ENCODE peak calls at places on chromosome 14, in seven cellular contexts. One of them, this sample, is unnamed.

GRCh38 chr14:74804219-74804825 is 41.2 kb downstream of the YLPM1 start:
- DNase-seq in trophoblast cell: peak
- DNase-seq in H9: no peak
- DNase-seq in IMR-90: peak
- DNase-seq in mesendoderm: peak
- DNase-seq in neuronal stem cell: peak
- DNase-seq in mesenchymal stem cell: peak
- DNase-seq in this sample: no peak

GRCh38 chr14:100031506-100032281 is 33.5 kb upstream of the EVL start:
- DNase-seq in neuronal stem cell: no peak
- DNase-seq in mesenchymal stem cell: peak
- DNase-seq in trophoblast cell: peak
- DNase-seq in H9: no peak
- DNase-seq in IMR-90: peak
- DNase-seq in mesendoderm: peak
- DNase-seq in this sample: no peak

GRCh38 chr14:21990116-21990515 is 316.5 kb upstream of the OR4E1 start:
- DNase-seq in H9: no peak
- DNase-seq in trophoblast cell: peak
- DNase-seq in IMR-90: no peak
- DNase-seq in neuronal stem cell: no peak
- DNase-seq in mesendoderm: peak
- DNase-seq in mesenchymal stem cell: no peak
- DNase-seq in this sample: no peak

GRCh38 chr14:54453252-54453651 is 12.1 kb upstream of the CNIH1 start:
- DNase-seq in mesendoderm: no peak
- DNase-seq in neuronal stem cell: no peak
- DNase-seq in IMR-90: no peak
- DNase-seq in H9: no peak
- DNase-seq in mesenchymal stem cell: no peak
- DNase-seq in trophoblast cell: no peak
- DNase-seq in this sample: no peak

GRCh38 chr14:68655961-68656360 is 136.9 kb downstream of the ZFP36L1 start:
- DNase-seq in mesendoderm: no peak
- DNase-seq in H9: no peak
- DNase-seq in trophoblast cell: no peak
- DNase-seq in neuronal stem cell: no peak
- DNase-seq in mesenchymal stem cell: no peak
- DNase-seq in IMR-90: no peak
- DNase-seq in this sample: peak

GRCh38 chr14:99391671-99392070 is 89.0 kb downstream of the SETD3 start:
- DNase-seq in mesendoderm: no peak
- DNase-seq in neuronal stem cell: no peak
- DNase-seq in H9: no peak
- DNase-seq in IMR-90: peak
- DNase-seq in mesenchymal stem cell: peak
- DNase-seq in trophoblast cell: peak
- DNase-seq in this sample: no peak

GRCh38 chr14:62443796-62444195 is 601.5 kb downstream of the KCNH5 start:
- DNase-seq in trophoblast cell: peak
- DNase-seq in mesendoderm: peak
- DNase-seq in mesenchymal stem cell: peak
- DNase-seq in neuronal stem cell: no peak
- DNase-seq in IMR-90: peak
- DNase-seq in H9: no peak
- DNase-seq in this sample: no peak

GRCh38 chr14:61406198-61406597 is 84.8 kb downstream of the PRKCH start:
- DNase-seq in neuronal stem cell: peak
- DNase-seq in mesenchymal stem cell: no peak
- DNase-seq in IMR-90: no peak
- DNase-seq in trophoblast cell: peak
- DNase-seq in mesendoderm: peak
- DNase-seq in H9: peak
- DNase-seq in this sample: no peak

GRCh38 chr14:79586401-79586800 is 624.9 kb downstream of the DIO2 start:
- DNase-seq in mesenchymal stem cell: no peak
- DNase-seq in IMR-90: no peak
- DNase-seq in mesendoderm: no peak
- DNase-seq in H9: no peak
- DNase-seq in neuronal stem cell: no peak
- DNase-seq in trophoblast cell: no peak
- DNase-seq in this sample: no peak

GRCh38 chr14:54338696-54339317 is 58.0 kb upstream of the CDKN3 start:
- DNase-seq in H9: no peak
- DNase-seq in mesenchymal stem cell: peak
- DNase-seq in mesendoderm: peak
- DNase-seq in IMR-90: peak
- DNase-seq in neuronal stem cell: no peak
- DNase-seq in trophoblast cell: peak
- DNase-seq in this sample: no peak

GRCh38 chr14:38125484-38125912 is 82.2 kb upstream of the SSTR1 start:
- DNase-seq in mesendoderm: no peak
- DNase-seq in H9: no peak
- DNase-seq in IMR-90: no peak
- DNase-seq in mesenchymal stem cell: no peak
- DNase-seq in neuronal stem cell: no peak
- DNase-seq in trophoblast cell: no peak
- DNase-seq in this sample: no peak

GRCh38 chr14:102155150-102155549 is 15.5 kb downstream of the WDR20 start:
- DNase-seq in H9: no peak
- DNase-seq in trophoblast cell: no peak
- DNase-seq in mesenchymal stem cell: peak
- DNase-seq in neuronal stem cell: peak
- DNase-seq in IMR-90: peak
- DNase-seq in mesendoderm: peak
- DNase-seq in this sample: no peak

GRCh38 chr14:63088865-63089264 is 43.6 kb upstream of the KCNH5 start:
- DNase-seq in mesendoderm: no peak
- DNase-seq in IMR-90: no peak
- DNase-seq in neuronal stem cell: no peak
- DNase-seq in H9: no peak
- DNase-seq in mesenchymal stem cell: no peak
- DNase-seq in trophoblast cell: no peak
- DNase-seq in this sample: no peak

GRCh38 chr14:57725399-57726077 is 140.4 kb downstream of the SLC35F4 start:
- DNase-seq in IMR-90: no peak
- DNase-seq in mesendoderm: no peak
- DNase-seq in neuronal stem cell: no peak
- DNase-seq in H9: no peak
- DNase-seq in mesenchymal stem cell: no peak
- DNase-seq in trophoblast cell: peak
- DNase-seq in this sample: no peak

GRCh38 chr14:106276326-106277267 is 750.2 kb downstream of the TMEM121 start:
- DNase-seq in mesenchymal stem cell: no peak
- DNase-seq in H9: no peak
- DNase-seq in trophoblast cell: no peak
- DNase-seq in neuronal stem cell: no peak
- DNase-seq in IMR-90: no peak
- DNase-seq in mesendoderm: no peak
- DNase-seq in this sample: no peak

GRCh38 chr14:100294213-100294962 is 11.9 kb downstream of the SLC25A29 start:
- DNase-seq in H9: no peak
- DNase-seq in mesendoderm: no peak
- DNase-seq in trophoblast cell: no peak
- DNase-seq in IMR-90: no peak
- DNase-seq in neuronal stem cell: no peak
- DNase-seq in mesenchymal stem cell: no peak
- DNase-seq in this sample: no peak

DNA sequence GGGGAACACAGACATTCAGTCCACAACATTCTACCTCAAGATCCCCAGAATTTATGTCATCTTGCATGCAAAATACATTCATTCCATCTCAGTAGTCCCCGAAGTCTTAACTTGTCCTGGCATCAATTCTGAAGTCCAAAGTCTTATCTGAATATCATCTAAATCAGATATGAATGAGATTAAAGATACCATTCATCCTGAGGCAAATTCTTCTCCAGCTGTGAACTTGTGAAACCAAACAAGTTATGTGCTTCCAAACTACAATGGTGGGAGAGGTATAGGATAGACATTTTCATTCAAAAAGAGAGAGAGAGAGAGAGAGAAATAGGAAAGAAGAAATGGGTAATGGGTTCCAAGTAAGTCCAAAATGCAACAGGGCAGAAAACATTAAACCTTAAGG is 390.6 kb downstream of the DPF3 start:
- DNase-seq in mesenchymal stem cell: no peak
- DNase-seq in neuronal stem cell: no peak
- DNase-seq in mesendoderm: no peak
- DNase-seq in trophoblast cell: peak
- DNase-seq in IMR-90: no peak
- DNase-seq in H9: no peak
- DNase-seq in this sample: no peak
- H3K18ac ChIP-seq in mesenchymal stem cell: no peak
- H3K18ac ChIP-seq in neuronal stem cell: no peak
- H3K18ac ChIP-seq in mesendoderm: no peak
- H3K18ac ChIP-seq in trophoblast cell: no peak
- H3K18ac ChIP-seq in IMR-90: no peak
- H3K18ac ChIP-seq in H9: no peak
- H3K18ac ChIP-seq in this sample: no peak

DNA sequence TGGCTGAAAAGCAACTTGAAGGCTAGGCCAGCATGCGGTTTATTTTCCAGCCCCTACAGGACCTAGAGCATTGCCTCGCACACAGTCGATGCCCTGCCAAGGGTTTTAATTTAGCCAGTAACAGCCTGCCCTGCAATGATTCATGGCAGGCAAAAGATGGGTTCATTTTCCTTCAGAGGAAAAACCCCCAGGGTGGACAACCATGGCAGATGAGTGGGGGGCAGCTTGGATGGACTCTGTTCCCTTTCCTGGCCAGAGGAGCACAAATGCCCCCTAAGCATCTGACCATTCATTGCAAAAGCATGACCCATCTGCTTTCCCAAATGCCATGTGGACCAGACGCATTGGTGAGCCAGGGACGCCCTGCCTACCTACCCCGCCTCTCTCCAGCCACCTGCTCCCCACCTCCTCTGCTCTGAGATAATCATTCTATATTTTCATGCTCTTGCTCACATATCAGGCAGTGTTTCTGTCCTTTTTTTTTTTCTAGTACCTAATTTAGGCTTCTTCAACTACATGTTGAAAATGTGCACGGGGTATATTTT is 281.9 kb downstream of the DPF3 start:
- DNase-seq in mesenchymal stem cell: no peak
- DNase-seq in mesendoderm: no peak
- DNase-seq in neuronal stem cell: no peak
- DNase-seq in H9: peak
- DNase-seq in IMR-90: no peak
- DNase-seq in trophoblast cell: no peak
- DNase-seq in this sample: no peak
- H3K18ac ChIP-seq in mesenchymal stem cell: no peak
- H3K18ac ChIP-seq in mesendoderm: no peak
- H3K18ac ChIP-seq in neuronal stem cell: no peak
- H3K18ac ChIP-seq in H9: no peak
- H3K18ac ChIP-seq in IMR-90: no peak
- H3K18ac ChIP-seq in trophoblast cell: no peak
- H3K18ac ChIP-seq in this sample: no peak

DNA sequence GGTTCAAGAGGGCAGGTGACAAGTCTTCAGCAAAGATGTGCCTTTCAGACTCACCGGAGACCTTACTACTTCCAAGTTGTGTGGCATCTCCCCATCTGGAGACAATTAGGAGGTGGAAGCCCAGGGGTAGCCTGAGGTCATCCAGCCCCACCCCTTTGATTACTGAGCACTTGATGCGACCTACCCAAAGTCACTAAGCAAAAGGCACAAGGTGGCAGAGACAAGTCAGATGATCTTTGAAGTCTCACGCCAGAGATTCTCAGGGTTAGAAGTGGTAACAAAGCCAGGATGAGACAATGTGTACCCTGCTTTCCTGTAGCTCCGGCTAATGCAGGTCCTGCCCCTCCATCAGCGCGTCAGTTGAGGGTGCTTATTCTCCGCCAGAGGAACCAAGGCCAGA is 1.4 kb upstream of the FOXN3 start:
- DNase-seq in neuronal stem cell: no peak
- DNase-seq in trophoblast cell: no peak
- DNase-seq in IMR-90: no peak
- DNase-seq in mesenchymal stem cell: no peak
- DNase-seq in H9: peak
- DNase-seq in mesendoderm: peak
- DNase-seq in this sample: no peak
- H3K18ac ChIP-seq in neuronal stem cell: no peak
- H3K18ac ChIP-seq in trophoblast cell: no peak
- H3K18ac ChIP-seq in IMR-90: no peak
- H3K18ac ChIP-seq in mesenchymal stem cell: peak
- H3K18ac ChIP-seq in H9: no peak
- H3K18ac ChIP-seq in mesendoderm: no peak
- H3K18ac ChIP-seq in this sample: no peak

GRCh38 chr14:70000601-70001000 is 121.4 kb downstream of the SMOC1 start:
- DNase-seq in trophoblast cell: no peak
- DNase-seq in mesenchymal stem cell: peak
- DNase-seq in IMR-90: peak
- DNase-seq in mesendoderm: no peak
- DNase-seq in H9: no peak
- DNase-seq in neuronal stem cell: no peak
- DNase-seq in this sample: no peak

GRCh38 chr14:70002589-70003240 is 123.5 kb downstream of the SMOC1 start:
- DNase-seq in trophoblast cell: no peak
- DNase-seq in mesendoderm: no peak
- DNase-seq in H9: no peak
- DNase-seq in neuronal stem cell: no peak
- DNase-seq in mesenchymal stem cell: no peak
- DNase-seq in IMR-90: peak
- DNase-seq in this sample: no peak

GRCh38 chr14:69996197-69996596 is 117.0 kb downstream of the SMOC1 start:
- DNase-seq in H9: no peak
- DNase-seq in neuronal stem cell: no peak
- DNase-seq in trophoblast cell: no peak
- DNase-seq in mesenchymal stem cell: peak
- DNase-seq in mesendoderm: no peak
- DNase-seq in IMR-90: peak
- DNase-seq in this sample: no peak

GRCh38 chr14:69997849-69998248 is 118.6 kb downstream of the SMOC1 start:
- DNase-seq in mesenchymal stem cell: peak
- DNase-seq in neuronal stem cell: no peak
- DNase-seq in trophoblast cell: no peak
- DNase-seq in IMR-90: peak
- DNase-seq in mesendoderm: no peak
- DNase-seq in H9: no peak
- DNase-seq in this sample: no peak

DNA sequence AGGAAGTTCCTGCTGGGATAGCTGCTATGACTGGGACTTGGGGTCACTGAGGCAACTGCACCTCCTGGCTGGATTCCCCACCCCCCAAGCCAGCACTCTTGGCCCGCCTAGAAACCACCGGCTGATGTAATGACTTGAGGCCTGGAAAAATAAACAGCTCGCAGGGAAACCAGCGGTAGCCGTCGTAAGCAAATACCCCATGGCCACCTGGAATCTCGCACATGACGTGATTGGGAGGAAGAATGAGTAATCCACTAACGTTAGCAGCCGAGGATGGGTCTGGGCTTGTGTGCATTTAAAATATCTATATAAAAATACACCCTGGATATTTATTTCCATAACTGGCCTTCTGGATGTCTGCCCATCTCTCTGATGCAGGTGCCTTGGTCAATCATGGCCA is 120.0 kb downstream of the SMOC1 start:
- DNase-seq in trophoblast cell: no peak
- DNase-seq in mesendoderm: peak
- DNase-seq in IMR-90: peak
- DNase-seq in mesenchymal stem cell: peak
- DNase-seq in neuronal stem cell: no peak
- DNase-seq in H9: no peak
- DNase-seq in this sample: no peak
- H3K18ac ChIP-seq in trophoblast cell: no peak
- H3K18ac ChIP-seq in mesendoderm: no peak
- H3K18ac ChIP-seq in IMR-90: peak
- H3K18ac ChIP-seq in mesenchymal stem cell: no peak
- H3K18ac ChIP-seq in neuronal stem cell: peak
- H3K18ac ChIP-seq in H9: no peak
- H3K18ac ChIP-seq in this sample: no peak

This sample was measured in H1.